ENCODE peak calls at places on chromosome 19, in six cellular contexts. Y is brain microvascular endothelial cell; O is fibroblast of lung; T is heart left ventricle; M is CD8-positive, alpha-beta T cell; E is A673. S is an unnamed sample.

GRCh38 chr19:8609210-8610040 is 1.1 kb downstream of the ADAMTS10 start:
- DNase-seq in Y (peak; percentile 81), O (peak; percentile 59), T (peak; percentile 84), M (no peak), E (peak; percentile 70), S (peak; percentile 34)

GRCh38 chr19:37362733-37363132 is 8.2 kb upstream of the ZNF527 start:
- DNase-seq in Y (no peak), O (no peak), T (no peak), M (no peak), E (peak; percentile 6), S (no peak)

GRCh38 chr19:33247441-33247819 is 21.8 kb upstream of the SLC7A10 start:
- DNase-seq in Y (no peak), O (no peak), T (peak; percentile 48), M (no peak), E (no peak), S (no peak)

GRCh38 chr19:42150353-42150752 is 18.1 kb upstream of the POU2F2 start:
- DNase-seq in Y (no peak), O (no peak), T (no peak), M (no peak), E (no peak), S (no peak)

GRCh38 chr19:38361633-38362075 is 12.7 kb upstream of the PSMD8 start:
- DNase-seq in Y (peak; percentile 59), O (peak; percentile 61), T (peak; percentile 87), M (peak; percentile 17), E (peak; percentile 89), S (peak; percentile 78)

GRCh38 chr19:40191836-40192646 is 815 bp downstream of the MAP3K10 start:
- DNase-seq in Y (no peak), O (peak; percentile 21), T (no peak), M (no peak), E (peak; percentile 18), S (no peak)

GRCh38 chr19:38373907-38374331 is 452 bp upstream of the PSMD8 start:
- DNase-seq in Y (no peak), O (no peak), T (no peak), M (no peak), E (no peak), S (no peak)

GRCh38 chr19:35211545-35212230 is 16.9 kb downstream of the FAM187B start:
- DNase-seq in Y (no peak), O (no peak), T (peak; percentile 80), M (peak; percentile 79), E (no peak), S (peak; percentile 79)

GRCh38 chr19:21751379-21751778 is 16.0 kb downstream of the ZNF100 start:
- DNase-seq in Y (peak; percentile 32), O (peak; percentile 39), T (no peak), M (no peak), E (no peak), S (no peak)

GRCh38 chr19:342128-342455 is 2.5 kb downstream of the MIER2 start:
- DNase-seq in Y (no peak), O (no peak), T (no peak), M (no peak), E (no peak), S (no peak)
- H3K27ac ChIP-seq in Y (peak overlapping the region; percentile 85), O (peak overlapping the region; percentile 39), T (peak overlapping the region; percentile 90), M (no peak overlapping the region), E (peak overlapping the region; percentile 32), S (peak overlapping the region; percentile 8)

GRCh38 chr19:30997222-30997621 is 352.0 kb downstream of the TSHZ3 start:
- DNase-seq in Y (no peak), O (no peak), T (no peak), M (no peak), E (no peak), S (no peak)

GRCh38 chr19:31002852-31003251 is 346.4 kb downstream of the TSHZ3 start:
- DNase-seq in Y (no peak), O (peak; percentile 4), T (no peak), M (no peak), E (no peak), S (no peak)

GRCh38 chr19:31000913-31001312 is 348.3 kb downstream of the TSHZ3 start:
- DNase-seq in Y (no peak), O (no peak), T (no peak), M (no peak), E (no peak), S (no peak)

DNA sequence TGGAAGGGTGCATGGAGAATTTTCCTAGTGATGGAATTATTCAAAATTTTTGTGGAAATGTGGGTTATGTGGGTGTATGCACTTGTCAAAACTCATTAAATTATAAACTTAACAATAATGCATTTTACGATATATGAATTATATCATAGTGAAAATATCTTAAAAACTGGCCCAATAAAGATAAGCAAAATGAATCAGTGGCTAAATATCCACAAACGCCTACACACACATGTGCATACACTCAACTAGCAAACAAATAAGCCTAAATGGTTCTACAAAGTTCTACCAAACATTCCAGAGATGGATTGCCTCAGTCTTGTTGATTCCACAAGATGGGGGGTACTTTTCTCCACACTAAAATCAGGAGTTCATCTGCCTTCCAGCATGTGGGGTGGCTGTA is 349.5 kb downstream of the TSHZ3 start:
- DNase-seq in Y (no peak), O (no peak), T (no peak), M (no peak), E (no peak), S (no peak)
- H3K27ac ChIP-seq in Y (no peak overlapping the region), O (no peak overlapping the region), T (no peak overlapping the region), M (no peak overlapping the region), E (no peak overlapping the region), S (no peak overlapping the region)

GRCh38 chr19:28039677-28040381 is 1173.1 kb downstream of the UQCRFS1 start:
- DNase-seq in Y (no peak), O (no peak), T (no peak), M (no peak), E (peak; percentile 0), S (no peak)
- H3K27ac ChIP-seq in Y (no peak overlapping the region), O (no peak overlapping the region), T (no peak overlapping the region), M (no peak overlapping the region), E (no peak overlapping the region), S (no peak overlapping the region)

GRCh38 chr19:53333071-53333465 is 481 bp upstream of the ZNF845 start:
- DNase-seq in Y (peak; percentile 41), O (no peak), T (peak; percentile 67), M (no peak), E (no peak), S (no peak)
- H3K27ac ChIP-seq in Y (peak overlapping the region; percentile 13), O (peak overlapping the region; percentile 22), T (peak overlapping the region; percentile 78), M (peak overlapping the region; percentile 66), E (peak overlapping the region; percentile 55), S (peak overlapping the region; percentile 82)

GRCh38 chr19:47507924-47508553 is 6.8 kb downstream of the NAPA start:
- DNase-seq in Y (no peak), O (no peak), T (no peak), M (no peak), E (no peak), S (no peak)

GRCh38 chr19:47507031-47507430 is 7.8 kb downstream of the NAPA start:
- DNase-seq in Y (no peak), O (no peak), T (no peak), M (no peak), E (no peak), S (no peak)

GRCh38 chr19:47509170-47509847 is 5.6 kb downstream of the NAPA start:
- DNase-seq in Y (no peak), O (no peak), T (no peak), M (no peak), E (no peak), S (no peak)

GRCh38 chr19:47509973-47510372 is 4.9 kb downstream of the NAPA start:
- DNase-seq in Y (no peak), O (no peak), T (no peak), M (no peak), E (no peak), S (no peak)

GRCh38 chr19:47508721-47509120 is 6.1 kb downstream of the NAPA start:
- DNase-seq in Y (no peak), O (no peak), T (no peak), M (no peak), E (no peak), S (no peak)
- H3K27ac ChIP-seq in Y (no peak overlapping the region), O (no peak overlapping the region), T (no peak overlapping the region), M (no peak overlapping the region), E (no peak overlapping the region), S (no peak overlapping the region)

GRCh38 chr19:1862068-1862423 is 1.3 kb downstream of the KLF16 start:
- DNase-seq in Y (no peak), O (no peak), T (no peak), M (no peak), E (no peak), S (no peak)
- H3K27ac ChIP-seq in Y (peak overlapping the region; percentile 22), O (peak overlapping the region; percentile 58), T (peak overlapping the region; percentile 53), M (peak overlapping the region; percentile 59), E (peak overlapping the region; percentile 52), S (no peak overlapping the region)

GRCh38 chr19:18308051-18308947 is 14.6 kb downstream of the LSM4 start:
- DNase-seq in Y (no peak), O (no peak), T (no peak), M (no peak), E (no peak), S (no peak)

GRCh38 chr19:18306903-18307681 is 15.8 kb downstream of the LSM4 start:
- DNase-seq in Y (no peak), O (peak; percentile 51), T (peak; percentile 56), M (no peak), E (no peak), S (no peak)

GRCh38 chr19:18304194-18304495 is 18.7 kb downstream of the LSM4 start:
- DNase-seq in Y (no peak), O (no peak), T (peak; percentile 70), M (no peak), E (no peak), S (peak; percentile 73)

GRCh38 chr19:18304496-18305312 is 18.2 kb downstream of the LSM4 start:
- DNase-seq in Y (peak; percentile 80), O (peak; percentile 88), T (peak; percentile 94), M (peak; percentile 69), E (peak; percentile 81), S (peak; percentile 97)

GRCh38 chr19:18306209-18306902 is 16.5 kb downstream of the LSM4 start:
- DNase-seq in Y (no peak), O (no peak), T (peak; percentile 53), M (no peak), E (no peak), S (no peak)
- H3K27ac ChIP-seq in Y (no peak overlapping the region), O (peak overlapping the region; percentile 52), T (peak overlapping the region; percentile 99), M (peak overlapping the region; percentile 91), E (no peak overlapping the region), S (peak overlapping the region; percentile 98)

DNA sequence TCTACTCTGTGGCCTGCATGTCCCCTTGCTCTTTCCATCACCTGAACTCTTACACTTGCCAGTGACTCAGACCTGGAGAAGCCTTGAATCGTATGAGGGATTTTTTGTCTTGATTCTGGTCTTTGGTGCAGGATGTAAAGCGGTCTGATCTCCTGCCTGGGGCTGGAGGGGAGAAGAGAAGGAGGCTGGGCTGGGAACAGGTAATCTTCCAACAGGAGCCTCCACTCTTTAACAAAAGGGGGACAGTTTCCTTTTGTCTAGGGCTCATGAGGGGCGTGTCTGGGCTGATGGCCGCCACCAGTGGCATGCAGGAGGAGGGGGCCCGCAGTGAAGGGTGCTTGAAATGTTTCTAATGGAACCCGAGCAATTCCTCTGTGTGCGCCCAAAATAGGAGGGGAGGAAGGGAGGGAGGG is 24.7 kb downstream of the NFIX start:
- DNase-seq in Y (no peak), O (no peak), T (no peak), M (no peak), E (no peak), S (no peak)
- H3K27ac ChIP-seq in Y (no peak overlapping the region), O (peak overlapping the region; percentile 34), T (peak overlapping the region; percentile 97), M (no peak overlapping the region), E (peak overlapping the region; percentile 59), S (peak overlapping the region; percentile 97)